ENCODE peak calls at places on chromosomes 6 and 20, in seven cellular contexts. One of them, this sample, is unnamed.

GRCh38 chr20:47724398-47724797 is 60.9 kb downstream of the SULF2 start:
- DNase-seq in trophoblast cell: no peak
- DNase-seq in H9: no peak
- DNase-seq in neuronal stem cell: peak
- DNase-seq in IMR-90: no peak
- DNase-seq in mesenchymal stem cell: peak
- DNase-seq in H1: no peak
- DNase-seq in this sample: peak

GRCh38 chr6:128499079-128499705 is 21.2 kb downstream of the PTPRK start:
- DNase-seq in IMR-90: no peak
- DNase-seq in neuronal stem cell: no peak
- DNase-seq in H1: no peak
- DNase-seq in trophoblast cell: no peak
- DNase-seq in mesenchymal stem cell: no peak
- DNase-seq in H9: no peak
- DNase-seq in this sample: no peak

GRCh38 chr6:116034327-116034726 is 26.4 kb downstream of the FRK start:
- DNase-seq in H9: no peak
- DNase-seq in neuronal stem cell: no peak
- DNase-seq in mesenchymal stem cell: peak
- DNase-seq in H1: no peak
- DNase-seq in trophoblast cell: no peak
- DNase-seq in IMR-90: peak
- DNase-seq in this sample: no peak

GRCh38 chr6:15148356-15149058 is 97.4 kb upstream of the JARID2 start:
- DNase-seq in trophoblast cell: no peak
- DNase-seq in mesenchymal stem cell: peak
- DNase-seq in neuronal stem cell: no peak
- DNase-seq in IMR-90: peak
- DNase-seq in H9: peak
- DNase-seq in H1: no peak
- DNase-seq in this sample: peak

GRCh38 chr6:157056275-157056674 is 267.0 kb downstream of the TMEM242 start:
- DNase-seq in IMR-90: no peak
- DNase-seq in H1: no peak
- DNase-seq in neuronal stem cell: no peak
- DNase-seq in trophoblast cell: no peak
- DNase-seq in H9: no peak
- DNase-seq in mesenchymal stem cell: no peak
- DNase-seq in this sample: no peak

GRCh38 chr6:35185302-35185681 is 28.5 kb upstream of the SCUBE3 start:
- DNase-seq in trophoblast cell: no peak
- DNase-seq in H1: no peak
- DNase-seq in neuronal stem cell: no peak
- DNase-seq in IMR-90: peak
- DNase-seq in mesenchymal stem cell: peak
- DNase-seq in H9: no peak
- DNase-seq in this sample: no peak

GRCh38 chr6:166277021-166277420 is 31.2 kb downstream of the PRR18 start:
- DNase-seq in H9: no peak
- DNase-seq in IMR-90: no peak
- DNase-seq in trophoblast cell: no peak
- DNase-seq in H1: no peak
- DNase-seq in neuronal stem cell: no peak
- DNase-seq in mesenchymal stem cell: peak
- DNase-seq in this sample: no peak

GRCh38 chr6:3796396-3796795 is 44.9 kb upstream of the PXDC1 start:
- DNase-seq in IMR-90: no peak
- DNase-seq in trophoblast cell: no peak
- DNase-seq in mesenchymal stem cell: no peak
- DNase-seq in neuronal stem cell: no peak
- DNase-seq in H9: no peak
- DNase-seq in H1: no peak
- DNase-seq in this sample: no peak

GRCh38 chr20:669573-669972 is 6.0 kb downstream of the SCRT2 start:
- DNase-seq in neuronal stem cell: no peak
- DNase-seq in mesenchymal stem cell: no peak
- DNase-seq in trophoblast cell: no peak
- DNase-seq in H1: no peak
- DNase-seq in IMR-90: no peak
- DNase-seq in H9: no peak
- DNase-seq in this sample: no peak

GRCh38 chr20:25867776-25868649 is 171.4 kb upstream of the ZNF337 start:
- DNase-seq in neuronal stem cell: no peak
- DNase-seq in H9: peak
- DNase-seq in IMR-90: peak
- DNase-seq in mesenchymal stem cell: peak
- DNase-seq in H1: no peak
- DNase-seq in trophoblast cell: peak
- DNase-seq in this sample: peak

GRCh38 chr6:96942676-96943075 is 18.1 kb downstream of the KLHL32 start:
- DNase-seq in H1: no peak
- DNase-seq in neuronal stem cell: no peak
- DNase-seq in H9: no peak
- DNase-seq in trophoblast cell: no peak
- DNase-seq in mesenchymal stem cell: no peak
- DNase-seq in IMR-90: no peak
- DNase-seq in this sample: no peak

GRCh38 chr6:97322811-97323210 is 39.8 kb upstream of the MMS22L start:
- DNase-seq in mesenchymal stem cell: no peak
- DNase-seq in neuronal stem cell: no peak
- DNase-seq in trophoblast cell: peak
- DNase-seq in H1: no peak
- DNase-seq in H9: no peak
- DNase-seq in IMR-90: peak
- DNase-seq in this sample: no peak

GRCh38 chr6:87637106-87637505 is 47.2 kb downstream of the ORC3 start:
- DNase-seq in IMR-90: no peak
- DNase-seq in trophoblast cell: no peak
- DNase-seq in H1: no peak
- DNase-seq in H9: no peak
- DNase-seq in mesenchymal stem cell: no peak
- DNase-seq in neuronal stem cell: no peak
- DNase-seq in this sample: no peak

DNA sequence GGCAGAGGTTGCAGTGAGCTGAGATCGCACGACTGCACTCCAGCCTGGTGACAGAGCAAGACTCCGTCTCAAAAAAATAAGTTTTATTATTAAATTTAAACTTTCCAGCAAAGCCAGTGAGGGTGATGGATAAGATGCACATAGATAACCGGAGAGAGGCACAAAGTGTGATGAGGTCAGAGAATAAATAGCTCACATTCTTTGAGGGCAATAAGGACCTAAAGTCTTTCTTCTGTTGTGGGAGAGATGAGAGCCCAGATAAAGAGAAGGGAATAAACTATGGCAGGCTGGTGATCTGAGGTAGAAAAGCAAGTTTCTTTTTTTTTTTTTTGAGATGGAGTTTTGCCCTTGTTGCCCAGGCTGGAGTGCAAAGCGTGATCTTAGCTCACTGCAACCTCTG is 20.6 kb upstream of the EZR start:
- DNase-seq in mesenchymal stem cell: no peak
- DNase-seq in trophoblast cell: no peak
- DNase-seq in H1: no peak
- DNase-seq in IMR-90: no peak
- DNase-seq in neuronal stem cell: no peak
- DNase-seq in H9: no peak
- DNase-seq in this sample: peak
- H2AK5ac ChIP-seq in mesenchymal stem cell: no peak
- H2AK5ac ChIP-seq in trophoblast cell: no peak
- H2AK5ac ChIP-seq in H1: no peak
- H2AK5ac ChIP-seq in IMR-90: no peak
- H2AK5ac ChIP-seq in neuronal stem cell: no peak
- H2AK5ac ChIP-seq in H9: no peak
- H2AK5ac ChIP-seq in this sample: no peak

GRCh38 chr6:41614713-41615112 is 23.6 kb upstream of the MDFI start:
- DNase-seq in trophoblast cell: no peak
- DNase-seq in IMR-90: no peak
- DNase-seq in neuronal stem cell: no peak
- DNase-seq in mesenchymal stem cell: no peak
- DNase-seq in H9: no peak
- DNase-seq in H1: no peak
- DNase-seq in this sample: no peak

GRCh38 chr6:41618598-41618997 is 19.7 kb upstream of the MDFI start:
- DNase-seq in mesenchymal stem cell: no peak
- DNase-seq in trophoblast cell: no peak
- DNase-seq in neuronal stem cell: no peak
- DNase-seq in H1: no peak
- DNase-seq in IMR-90: no peak
- DNase-seq in H9: no peak
- DNase-seq in this sample: peak

DNA sequence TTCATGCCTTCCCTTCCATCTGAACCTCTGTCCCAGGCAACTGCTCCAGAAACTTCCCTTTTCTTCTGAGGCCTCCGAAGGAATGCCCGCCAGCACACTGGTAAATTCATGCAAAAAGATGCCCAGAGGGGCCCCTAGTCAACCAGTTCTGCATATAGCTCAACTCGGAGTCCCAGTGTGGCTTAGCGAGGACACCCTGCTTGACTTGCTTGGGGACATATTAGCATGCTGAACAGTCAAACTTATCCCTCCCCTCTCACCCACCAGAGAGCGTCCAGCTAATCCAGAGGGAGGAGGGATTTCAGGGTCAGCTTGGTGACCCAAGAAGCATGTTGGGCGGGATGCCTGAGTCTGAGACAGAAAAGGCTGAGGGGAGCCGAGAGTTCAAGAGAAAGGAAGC is 23.0 kb upstream of the MDFI start:
- DNase-seq in H9: no peak
- DNase-seq in IMR-90: no peak
- DNase-seq in H1: no peak
- DNase-seq in neuronal stem cell: no peak
- DNase-seq in mesenchymal stem cell: no peak
- DNase-seq in trophoblast cell: peak
- DNase-seq in this sample: no peak
- H2AK5ac ChIP-seq in H9: no peak
- H2AK5ac ChIP-seq in IMR-90: no peak
- H2AK5ac ChIP-seq in H1: no peak
- H2AK5ac ChIP-seq in neuronal stem cell: no peak
- H2AK5ac ChIP-seq in mesenchymal stem cell: no peak
- H2AK5ac ChIP-seq in trophoblast cell: no peak
- H2AK5ac ChIP-seq in this sample: no peak

DNA sequence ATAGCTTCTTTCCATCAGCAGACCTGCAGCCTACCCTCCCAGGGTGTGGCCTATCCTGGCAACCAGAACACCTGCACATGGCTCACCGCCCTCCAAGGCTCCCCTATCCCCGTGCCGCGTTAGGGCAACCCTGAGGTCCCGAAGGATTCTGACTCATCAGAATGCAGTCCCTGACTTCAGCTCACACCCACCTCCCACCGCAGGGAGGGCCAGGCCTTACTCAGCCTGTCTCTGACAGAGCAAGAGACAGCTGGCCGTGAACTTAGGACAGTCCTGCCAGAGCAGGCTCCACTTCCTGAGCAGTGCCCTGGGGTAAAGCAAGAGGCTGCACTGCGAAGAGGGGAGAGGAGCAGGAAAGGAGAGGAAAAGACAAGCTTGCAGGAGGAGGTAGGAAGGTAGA is 103.0 kb downstream of the SLC23A2 start:
- DNase-seq in IMR-90: peak
- DNase-seq in neuronal stem cell: no peak
- DNase-seq in H1: no peak
- DNase-seq in trophoblast cell: peak
- DNase-seq in mesenchymal stem cell: peak
- DNase-seq in H9: no peak
- DNase-seq in this sample: peak
- H2AK5ac ChIP-seq in IMR-90: no peak
- H2AK5ac ChIP-seq in neuronal stem cell: no peak
- H2AK5ac ChIP-seq in H1: no peak
- H2AK5ac ChIP-seq in trophoblast cell: no peak
- H2AK5ac ChIP-seq in mesenchymal stem cell: no peak
- H2AK5ac ChIP-seq in H9: no peak
- H2AK5ac ChIP-seq in this sample: no peak

GRCh38 chr6:32183030-32183429 is 1.0 kb downstream of the AGER start:
- DNase-seq in IMR-90: no peak
- DNase-seq in H9: no peak
- DNase-seq in mesenchymal stem cell: no peak
- DNase-seq in neuronal stem cell: no peak
- DNase-seq in H1: no peak
- DNase-seq in trophoblast cell: no peak
- DNase-seq in this sample: no peak

GRCh38 chr6:32183483-32184083 is 470 bp downstream of the AGER start:
- DNase-seq in H9: no peak
- DNase-seq in mesenchymal stem cell: no peak
- DNase-seq in H1: no peak
- DNase-seq in IMR-90: no peak
- DNase-seq in neuronal stem cell: no peak
- DNase-seq in trophoblast cell: no peak
- DNase-seq in this sample: no peak

GRCh38 chr6:32182617-32183016 is 1.4 kb downstream of the AGER start:
- DNase-seq in IMR-90: no peak
- DNase-seq in trophoblast cell: no peak
- DNase-seq in H9: no peak
- DNase-seq in mesenchymal stem cell: no peak
- DNase-seq in neuronal stem cell: no peak
- DNase-seq in H1: no peak
- DNase-seq in this sample: no peak

GRCh38 chr6:32181890-32182529 is 2.0 kb downstream of the AGER start:
- DNase-seq in trophoblast cell: no peak
- DNase-seq in neuronal stem cell: no peak
- DNase-seq in IMR-90: no peak
- DNase-seq in H1: no peak
- DNase-seq in mesenchymal stem cell: no peak
- DNase-seq in H9: no peak
- DNase-seq in this sample: no peak

GRCh38 chr6:32184084-32184640 is at the start of gene AGER:
- DNase-seq in H1: no peak
- DNase-seq in mesenchymal stem cell: no peak
- DNase-seq in neuronal stem cell: no peak
- DNase-seq in trophoblast cell: no peak
- DNase-seq in IMR-90: no peak
- DNase-seq in H9: no peak
- DNase-seq in this sample: no peak
- H2AK5ac ChIP-seq in H1: no peak
- H2AK5ac ChIP-seq in mesenchymal stem cell: no peak
- H2AK5ac ChIP-seq in neuronal stem cell: no peak
- H2AK5ac ChIP-seq in trophoblast cell: no peak
- H2AK5ac ChIP-seq in IMR-90: no peak
- H2AK5ac ChIP-seq in H9: no peak
- H2AK5ac ChIP-seq in this sample: no peak

GRCh38 chr6:27966044-27966443 is 9.0 kb downstream of the OR2B6 start:
- DNase-seq in mesenchymal stem cell: no peak
- DNase-seq in neuronal stem cell: no peak
- DNase-seq in IMR-90: no peak
- DNase-seq in H1: no peak
- DNase-seq in H9: no peak
- DNase-seq in trophoblast cell: no peak
- DNase-seq in this sample: no peak

GRCh38 chr6:27956941-27957340 is at the start of gene OR2B6:
- DNase-seq in IMR-90: no peak
- DNase-seq in trophoblast cell: no peak
- DNase-seq in neuronal stem cell: no peak
- DNase-seq in H1: no peak
- DNase-seq in mesenchymal stem cell: no peak
- DNase-seq in H9: no peak
- DNase-seq in this sample: no peak

GRCh38 chr6:27957526-27957925 is 485 bp downstream of the OR2B6 start:
- DNase-seq in neuronal stem cell: no peak
- DNase-seq in H9: no peak
- DNase-seq in mesenchymal stem cell: no peak
- DNase-seq in trophoblast cell: no peak
- DNase-seq in IMR-90: no peak
- DNase-seq in H1: no peak
- DNase-seq in this sample: no peak

GRCh38 chr6:27966816-27967426 is 9.9 kb downstream of the OR2B6 start:
- DNase-seq in trophoblast cell: no peak
- DNase-seq in mesenchymal stem cell: no peak
- DNase-seq in neuronal stem cell: no peak
- DNase-seq in H1: no peak
- DNase-seq in IMR-90: no peak
- DNase-seq in H9: no peak
- DNase-seq in this sample: no peak

GRCh38 chr6:27962506-27962905 is 5.5 kb downstream of the OR2B6 start:
- DNase-seq in trophoblast cell: no peak
- DNase-seq in neuronal stem cell: no peak
- DNase-seq in H9: no peak
- DNase-seq in IMR-90: no peak
- DNase-seq in mesenchymal stem cell: no peak
- DNase-seq in H1: no peak
- DNase-seq in this sample: no peak
- H2AK5ac ChIP-seq in trophoblast cell: no peak
- H2AK5ac ChIP-seq in neuronal stem cell: no peak
- H2AK5ac ChIP-seq in H9: no peak
- H2AK5ac ChIP-seq in IMR-90: no peak
- H2AK5ac ChIP-seq in mesenchymal stem cell: no peak
- H2AK5ac ChIP-seq in H1: no peak
- H2AK5ac ChIP-seq in this sample: no peak

This sample was measured in mesendoderm.